ENCODE peak calls at places on chromosomes 6 and 20, in six cellular contexts. T is neural crest cell, G is psoas muscle, L is NCI-H1105 treated with DMSO at 0.1 percent for 48 hours, D is T-helper 1 cell, W is fibroblast of mammary gland. P is an unnamed sample.

GRCh38 chr6:30908700-30909099 is 693 bp downstream of the GTF2H4 start:
- DNase-seq in T (no peak), G (no peak), L (no peak), D (no peak), W (no peak), P (no peak)

GRCh38 chr20:6623989-6624388 is 143.5 kb upstream of the BMP2 start:
- DNase-seq in T (no peak), G (no peak), L (no peak), D (no peak), W (no peak), P (no peak)

GRCh38 chr6:159174263-159174974 is 5.2 kb downstream of the FNDC1 start:
- DNase-seq in T (peak), G (peak), L (peak), D (peak), W (peak), P (peak)

GRCh38 chr20:63138855-63139341 is 77.0 kb downstream of the YTHDF1 start:
- DNase-seq in T (no peak), G (no peak), L (no peak), D (no peak), W (peak), P (no peak)

GRCh38 chr6:16781348-16782169 is 20.3 kb upstream of the ATXN1 start:
- DNase-seq in T (no peak), G (no peak), L (no peak), D (no peak), W (no peak), P (no peak)

GRCh38 chr6:105402090-105402980 is 547 bp downstream of the PREP start:
- DNase-seq in T (no peak), G (no peak), L (peak), D (no peak), W (peak), P (peak)

GRCh38 chr6:12545837-12546658 is 170.5 kb upstream of the PHACTR1 start:
- DNase-seq in T (no peak), G (no peak), L (no peak), D (no peak), W (peak), P (no peak)

GRCh38 chr6:41462980-41463930 is 82.9 kb upstream of the FOXP4 start:
- DNase-seq in T (peak), G (peak), L (no peak), D (no peak), W (peak), P (no peak)

GRCh38 chr6:37010402-37010892 is 5.0 kb downstream of the FGD2 start:
- DNase-seq in T (no peak), G (no peak), L (no peak), D (no peak), W (no peak), P (no peak)

GRCh38 chr6:139882977-139883728 is 508.7 kb upstream of the CITED2 start:
- DNase-seq in T (no peak), G (no peak), L (no peak), D (no peak), W (peak), P (no peak)

GRCh38 chr6:29647927-29648642 is 8.8 kb upstream of the MOG start:
- DNase-seq in T (no peak), G (no peak), L (peak), D (no peak), W (peak), P (no peak)

P was measured in T follicular helper cell.